ENCODE peak calls at places on chromosomes 13 and 19, in ten cellular contexts. M is stimulated activated CD4-positive, alpha-beta T cell treated with anti-CD3 and anti-CD28 coated beads, TNF-alpha, amount 100 ng/mL, for 1 hour; Y is BJ; Z is activated T-cell treated with anti-CD3 and anti-CD28 coated beads, Interleukin-2, amount 50 U/mL, for 48 hours; A is NCI-H748 treated with DMSO at 0.1 percent for 48 hours; D is A549; T is lower lobe of right lung; L is hypothalamus; J is cardiac fibroblast; X is heart left ventricle. O is an unnamed sample.

GRCh38 chr19:16654151-16654550 is 5.8 kb downstream of the SMIM7 start:
- DNase-seq in M (no peak), D (peak), X (no peak), A (no peak), Y (no peak), J (no peak), Z (no peak), L (no peak), T (no peak), O (no peak)

GRCh38 chr19:48283908-48284307 is 14.0 kb downstream of the ZNF114 start:
- DNase-seq in Z (no peak), L (no peak), A (no peak), Y (peak), D (no peak), T (no peak), J (peak), X (no peak), M (no peak), O (no peak)

GRCh38 chr13:106177146-106177545 is 358.3 kb downstream of the EFNB2 start:
- DNase-seq in D (no peak), Y (no peak), Z (no peak), T (no peak), M (no peak), A (no peak), X (no peak), J (no peak), L (no peak), O (no peak)

GRCh38 chr13:29923554-29924481 is 73.4 kb upstream of the UBL3 start:
- DNase-seq in M (peak), L (no peak), Z (peak), Y (peak), X (peak), A (peak), J (peak), T (peak), D (peak), O (no peak)

GRCh38 chr19:17777840-17778620 is 16.9 kb upstream of the B3GNT3 start:
- DNase-seq in J (peak), Y (no peak), X (no peak), M (no peak), T (peak), D (peak), Z (peak), L (peak), A (no peak), O (no peak)

GRCh38 chr19:50669319-50670101 is 20.3 kb downstream of the C19orf81 start:
- DNase-seq in T (no peak), D (peak), M (no peak), A (peak), Y (no peak), X (no peak), Z (peak), L (peak), J (peak), O (peak)

GRCh38 chr19:30691767-30692516 is 319.8 kb downstream of the ZNF536 start:
- DNase-seq in Z (no peak), L (no peak), A (no peak), X (no peak), T (no peak), M (no peak), J (no peak), D (no peak), Y (no peak), O (no peak)

GRCh38 chr19:1911995-1912394 is 6.8 kb downstream of the ADAT3 start:
- DNase-seq in Y (no peak), A (no peak), Z (no peak), T (no peak), J (no peak), M (no peak), D (no peak), L (no peak), X (no peak), O (no peak)

GRCh38 chr19:50794074-50794777 is 4.0 kb downstream of the ACP4 start:
- DNase-seq in T (no peak), Y (no peak), M (no peak), X (no peak), Z (peak), A (no peak), D (peak), J (no peak), L (no peak), O (peak)

GRCh38 chr19:17209126-17210036 is 5.8 kb upstream of the USE1 start:
- DNase-seq in L (no peak), D (peak), J (peak), A (no peak), Y (no peak), Z (peak), M (no peak), T (no peak), X (no peak), O (no peak)

GRCh38 chr19:53041366-53041765 is 3.2 kb upstream of the ERVV-2 start:
- DNase-seq in X (no peak), T (no peak), D (no peak), Z (no peak), J (no peak), L (no peak), Y (no peak), M (no peak), A (no peak), O (no peak)

GRCh38 chr13:29937836-29938235 is 87.4 kb upstream of the UBL3 start:
- DNase-seq in T (no peak), A (no peak), Z (peak), M (no peak), D (no peak), X (no peak), L (no peak), Y (no peak), J (no peak), O (no peak)

GRCh38 chr19:58274771-58275199 is 4.0 kb upstream of the ZNF8 start:
- DNase-seq in Y (no peak), J (no peak), M (no peak), D (no peak), A (no peak), T (no peak), Z (no peak), L (no peak), X (no peak), O (no peak)

GRCh38 chr13:42497798-42498197 is 76.2 kb upstream of the TNFSF11 start:
- DNase-seq in T (no peak), X (no peak), Z (no peak), J (peak), Y (no peak), L (no peak), M (no peak), A (no peak), D (no peak), O (peak)

O was measured in Kasumi-1.